ENCODE peak calls at places on chromosome 1, in seven cellular contexts. X is activated effector memory CD4-positive, alpha-beta T cell treated with Interleukin-2 at 50 U/mL for 16 hours; H is Calu3; K is activated naive CD4-positive, alpha-beta T cell; D is activated CD4-positive, alpha-beta T cell treated with anti-CD3 and anti-CD28 coated beads, Interleukin-2, amount 50 U/mL, for 1 hour; S is AG08395; E is T-helper 2 cell. J is an unnamed sample.
A peak's percentile ranks its signal among the peaks of the same experiment; 100 is the strongest.

GRCh38 chr1:30507391-30508174 is 215.8 kb downstream of the MATN1 start:
- DNase-seq in X (no peak), H (no peak), K (no peak), D (no peak), S (no peak), E (no peak), J (no peak)

GRCh38 chr1:220708929-220709801 is 19.0 kb downstream of the C1orf115 start:
- DNase-seq in X (no peak), H (no peak), K (no peak), D (no peak), S (no peak), E (no peak), J (no peak)

GRCh38 chr1:66944330-66945274 is 19.8 kb downstream of the MIER1 start:
- DNase-seq in X (no peak), H (peak; percentile 63), K (no peak), D (no peak), S (no peak), E (no peak), J (peak; percentile 66)

GRCh38 chr1:159924025-159924790 is 1.1 kb downstream of the TAGLN2 start:
- DNase-seq in X (peak; percentile 44), H (peak; percentile 95), K (peak; percentile 56), D (peak; percentile 68), S (peak; percentile 98), E (peak; percentile 53), J (peak; percentile 95)

GRCh38 chr1:99548924-99549605 is 96.8 kb upstream of the PALMD start:
- DNase-seq in X (no peak), H (no peak), K (no peak), D (no peak), S (no peak), E (no peak), J (no peak)

GRCh38 chr1:163650624-163651023 is 328.9 kb downstream of the NUF2 start:
- DNase-seq in X (no peak), H (no peak), K (no peak), D (no peak), S (no peak), E (no peak), J (no peak)

GRCh38 chr1:54542962-54543539 is 5.0 kb upstream of the ACOT11 start:
- DNase-seq in X (no peak), H (no peak), K (no peak), D (no peak), S (no peak), E (no peak), J (no peak)

GRCh38 chr1:228997721-228998144 is 262.5 kb downstream of the RHOU start:
- DNase-seq in X (no peak), H (no peak), K (no peak), D (no peak), S (no peak), E (no peak), J (no peak)

GRCh38 chr1:43828574-43828973 is 105.0 kb upstream of the ARTN start:
- DNase-seq in X (no peak), H (no peak), K (no peak), D (no peak), S (no peak), E (no peak), J (no peak)

GRCh38 chr1:12341667-12342066 is 111.8 kb downstream of the VPS13D start:
- DNase-seq in X (no peak), H (no peak), K (no peak), D (no peak), S (no peak), E (no peak), J (no peak)

GRCh38 chr1:208270679-208271111 is 26.5 kb upstream of the PLXNA2 start:
- DNase-seq in X (no peak), H (no peak), K (no peak), D (no peak), S (no peak), E (no peak), J (no peak)

GRCh38 chr1:52632732-52633290 is at the start of gene SHISAL2A:
- DNase-seq in X (peak; percentile 54), H (peak; percentile 13), K (peak; percentile 68), D (peak; percentile 64), S (peak; percentile 13), E (peak; percentile 33), J (peak; percentile 12)

GRCh38 chr1:193589597-193590040 is 403.2 kb upstream of the B3GALT2 start:
- DNase-seq in X (no peak), H (no peak), K (no peak), D (no peak), S (no peak), E (no peak), J (no peak)

J was measured in PC-9.